ENCODE peak calls at places on chromosomes 13 and 19, in seven cellular contexts. N is breast epithelium; X is tibial artery; H is CD8-positive, alpha-beta T cell; Y is suprapubic skin; A is left ventricle myocardium inferior; O is cardiac muscle cell. U is an unnamed sample.

GRCh38 chr13:104015646-104016396 is 949.6 kb upstream of the SLC10A2 start:
- DNase-seq in A (no peak), Y (no peak), X (no peak), N (no peak), O (no peak), H (no peak), U (no peak)

GRCh38 chr13:114062754-114063153 is 69.7 kb downstream of the RASA3 start:
- DNase-seq in A (no peak), O (no peak), X (no peak), H (no peak), Y (peak; percentile 63), N (no peak), U (no peak)

GRCh38 chr13:113208424-113209335 is at the start of gene PCID2:
- DNase-seq in O (peak; percentile 94), Y (peak; percentile 92), H (peak; percentile 96), A (peak; percentile 89), X (peak; percentile 88), N (peak; percentile 84), U (peak; percentile 85)

GRCh38 chr13:24613755-24614154 is 66.5 kb upstream of the ATP12A start:
- DNase-seq in N (no peak), O (no peak), X (no peak), H (no peak), A (no peak), Y (no peak), U (no peak)

GRCh38 chr19:49513746-49514118 is 1.3 kb downstream of the FCGRT start:
- DNase-seq in Y (no peak), O (no peak), X (no peak), N (no peak), H (no peak), A (no peak), U (no peak)

GRCh38 chr19:4448147-4448985 is 9.2 kb downstream of the UBXN6 start:
- DNase-seq in H (no peak), O (no peak), N (no peak), A (no peak), Y (no peak), X (no peak), U (peak; percentile 84)

GRCh38 chr13:98909016-98909415 is 68.8 kb downstream of the DOCK9 start:
- DNase-seq in A (no peak), N (no peak), H (no peak), O (no peak), X (no peak), Y (no peak), U (no peak)

GRCh38 chr19:50511069-50511822 is at the start of gene JOSD2:
- DNase-seq in O (peak; percentile 99), X (peak; percentile 99), H (peak; percentile 97), N (peak; percentile 99), A (peak; percentile 99), Y (peak; percentile 99), U (peak; percentile 95)

GRCh38 chr19:13005253-13005652 is 10.0 kb downstream of the NFIX start:
- DNase-seq in Y (no peak), H (no peak), O (no peak), X (no peak), A (no peak), N (no peak), U (no peak)

GRCh38 chr19:55686311-55687050 is 11.5 kb downstream of the EPN1 start:
- DNase-seq in H (no peak), X (no peak), A (peak; percentile 10), Y (no peak), O (no peak), N (no peak), U (no peak)

GRCh38 chr13:99313473-99313872 is 6.3 kb upstream of the GPR183 start:
- DNase-seq in A (no peak), X (no peak), H (no peak), Y (no peak), O (no peak), N (no peak), U (no peak)

GRCh38 chr13:112943309-112944125 is 25.5 kb upstream of the MCF2L start:
- DNase-seq in N (no peak), X (no peak), H (peak; percentile 54), A (peak; percentile 55), Y (no peak), O (peak; percentile 80), U (peak; percentile 52)

GRCh38 chr19:19615086-19615485 is 3.4 kb downstream of the PBX4 start:
- DNase-seq in O (no peak), N (no peak), X (no peak), H (no peak), A (no peak), Y (no peak), U (no peak)

GRCh38 chr13:110411316-110412105 is 104.4 kb downstream of the COL4A2 start:
- DNase-seq in X (no peak), O (no peak), A (no peak), Y (no peak), H (no peak), N (no peak), U (no peak)

GRCh38 chr13:110412132-110412912 is 105.2 kb downstream of the COL4A2 start:
- DNase-seq in O (peak; percentile 70), N (peak; percentile 91), X (peak; percentile 93), A (peak; percentile 85), H (peak; percentile 66), Y (peak; percentile 93), U (peak; percentile 69)

GRCh38 chr13:110415669-110416068 is 108.6 kb downstream of the COL4A2 start:
- DNase-seq in A (no peak), Y (no peak), H (no peak), O (no peak), N (peak; percentile 16), X (no peak), U (no peak)

GRCh38 chr13:110414283-110414682 is 107.2 kb downstream of the COL4A2 start:
- DNase-seq in Y (no peak), O (no peak), A (no peak), H (no peak), X (no peak), N (peak; percentile 15), U (no peak)

GRCh38 chr13:110413311-110414040 is 106.4 kb downstream of the COL4A2 start:
- DNase-seq in N (peak; percentile 16), H (no peak), A (no peak), X (no peak), Y (no peak), O (no peak), U (no peak)
- H3K27ac ChIP-seq in N (peak overlapping the region; percentile 86), H (no peak overlapping the region), A (peak overlapping the region; percentile 88), X (peak overlapping the region; percentile 90), Y (peak overlapping the region; percentile 38), O (peak overlapping the region; percentile 71), U (no peak overlapping the region)

GRCh38 chr19:58296086-58296485 is 9.1 kb upstream of the ERVK3-1 start:
- DNase-seq in N (no peak), O (no peak), A (no peak), Y (no peak), X (no peak), H (no peak), U (no peak)

GRCh38 chr19:58294743-58295374 is 10.3 kb upstream of the ERVK3-1 start:
- DNase-seq in X (no peak), N (no peak), A (no peak), O (no peak), H (no peak), Y (no peak), U (no peak)

DNA sequence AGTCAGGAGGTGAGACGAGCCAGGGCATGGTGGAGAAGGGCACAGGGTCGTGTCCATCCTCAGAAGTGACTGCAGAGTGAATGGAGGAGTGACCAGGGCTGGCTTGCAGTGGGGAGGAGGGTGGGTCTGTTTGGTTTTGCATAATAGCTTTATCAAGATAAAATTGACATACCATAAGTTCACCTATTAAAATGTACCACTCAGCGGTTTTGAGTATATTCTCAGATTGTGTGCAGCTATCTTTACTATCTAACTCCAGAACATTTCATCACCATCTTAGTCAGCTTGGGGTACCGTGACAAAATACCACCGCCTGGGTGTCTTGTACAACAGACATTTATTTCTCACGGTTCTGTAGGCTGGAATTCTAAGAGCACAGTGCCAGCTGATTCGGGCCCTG is 13.2 kb downstream of the ZNF8 start:
- DNase-seq in H (no peak), N (no peak), X (no peak), O (no peak), A (no peak), Y (no peak), U (no peak)
- H3K36me3 ChIP-seq in H (peaks cover 33% of the 10 kb centered on the region), N (peaks cover 20% of the 10 kb centered on the region), X (peaks cover 98% of the 10 kb centered on the region), O (peaks cover 67% of the 10 kb centered on the region), A (peaks cover 100% of the 10 kb centered on the region), Y (peaks cover 84% of the 10 kb centered on the region), U (peaks cover 8% of the 10 kb centered on the region)

GRCh38 chr19:44847144-44848035 is 1.3 kb downstream of the NECTIN2 start:
- DNase-seq in N (peak; percentile 89), Y (peak; percentile 87), O (peak; percentile 83), X (peak; percentile 80), A (peak; percentile 70), H (no peak), U (peak; percentile 88)

GRCh38 chr19:44845286-44845611 is 848 bp upstream of the NECTIN2 start:
- DNase-seq in A (no peak), H (no peak), X (peak; percentile 47), O (no peak), Y (peak; percentile 80), N (no peak), U (no peak)

GRCh38 chr19:44848036-44848804 is 2.1 kb downstream of the NECTIN2 start:
- DNase-seq in X (peak; percentile 33), O (peak; percentile 44), Y (peak; percentile 73), H (no peak), A (no peak), N (peak; percentile 38), U (no peak)

GRCh38 chr19:44845612-44846454 is at the start of gene NECTIN2:
- DNase-seq in X (peak; percentile 100), H (peak; percentile 69), N (peak; percentile 99), A (peak; percentile 100), Y (peak; percentile 100), O (peak; percentile 100), U (peak; percentile 100)

GRCh38 chr19:44846455-44847143 is 502 bp downstream of the NECTIN2 start:
- DNase-seq in Y (peak; percentile 83), A (no peak), O (peak; percentile 76), H (no peak), X (no peak), N (peak; percentile 50), U (peak; percentile 79)
- H3K27ac ChIP-seq in Y (peak overlapping the region; percentile 97), A (peak overlapping the region; percentile 96), O (peak overlapping the region; percentile 99), H (no peak overlapping the region), X (peak overlapping the region; percentile 93), N (peak overlapping the region; percentile 100), U (peak overlapping the region; percentile 99)

GRCh38 chr19:989381-990081 is 5.4 kb downstream of the WDR18 start:
- DNase-seq in O (no peak), Y (no peak), N (no peak), X (no peak), A (no peak), H (no peak), U (peak; percentile 58)

GRCh38 chr19:990119-990571 is 6.0 kb downstream of the WDR18 start:
- DNase-seq in A (no peak), O (no peak), Y (no peak), N (no peak), X (no peak), H (no peak), U (no peak)

GRCh38 chr19:988081-988480 is 3.9 kb downstream of the WDR18 start:
- DNase-seq in H (no peak), Y (no peak), N (no peak), O (no peak), X (no peak), A (no peak), U (no peak)

GRCh38 chr19:990746-991145 is 6.6 kb downstream of the WDR18 start:
- DNase-seq in N (no peak), Y (no peak), O (no peak), A (no peak), X (no peak), H (no peak), U (no peak)

DNA sequence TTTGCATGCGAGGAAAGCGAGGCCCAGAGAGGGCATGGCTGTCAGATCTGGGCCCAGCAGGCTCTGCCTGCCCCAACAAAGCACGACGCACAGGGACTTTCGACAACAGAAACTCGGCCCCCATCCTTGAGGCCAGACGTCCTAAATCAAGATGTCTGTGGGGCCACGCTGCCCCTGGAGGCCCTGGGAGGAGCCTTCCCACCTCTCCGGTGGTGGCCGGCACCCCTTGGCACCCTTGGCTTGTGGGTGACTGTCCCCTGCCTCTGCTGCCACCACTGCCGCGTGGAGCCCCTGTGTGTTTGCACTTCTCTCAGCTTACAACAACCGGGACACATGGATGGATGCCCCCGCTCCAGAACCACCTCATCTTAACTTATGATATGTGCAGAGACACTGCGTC is 4.4 kb downstream of the WDR18 start:
- DNase-seq in Y (no peak), O (no peak), H (no peak), A (no peak), X (no peak), N (no peak), U (no peak)
- H3K36me3 ChIP-seq in Y (peaks cover 48% of the 10 kb centered on the region), O (peaks cover 19% of the 10 kb centered on the region), H (peaks cover 4% of the 10 kb centered on the region), A (peaks cover 54% of the 10 kb centered on the region), X (peaks cover 71% of the 10 kb centered on the region), N (no peaks in the 10 kb centered on the region), U (no peaks in the 10 kb centered on the region)

U was measured in pancreas.